ENCODE peak calls at places on chromosomes 5 and 9, in seven cellular contexts. C is astrocyte of the cerebellum; S is WTC11; U is left lung; A is stimulated activated CD4-positive, alpha-beta T cell treated with anti-CD3 and anti-CD28 coated beads, Interleukin-1b, Interleukin-23, amount 100 ng/mL, for 4 hours; Z is activated CD8-positive, alpha-beta memory T cell treated with anti-CD3 and anti-CD28 coated beads, Interleukin-2, amount 50 U/mL, for 4 hours; H is NCI-H510A treated with DMSO at 0.1 percent for 48 hours. T is an unnamed sample.

GRCh38 chr5:51373880-51374523 is 9.2 kb upstream of the ISL1 start:
- DNase-seq in C (no peak), A (no peak), U (no peak), S (no peak), Z (no peak), H (no peak), T (no peak)

GRCh38 chr5:115954144-115954543 is 8.1 kb upstream of the LVRN start:
- DNase-seq in S (no peak), Z (no peak), A (no peak), U (no peak), C (no peak), H (no peak), T (no peak)

GRCh38 chr5:95081500-95082355 is 203.2 kb downstream of the MCTP1 start:
- DNase-seq in Z (peak), A (peak), C (peak), U (peak), H (no peak), S (no peak), T (peak)

GRCh38 chr5:149817539-149817938 is 87.4 kb downstream of the PPARGC1B start:
- DNase-seq in Z (no peak), C (no peak), A (no peak), S (no peak), U (no peak), H (no peak), T (no peak)

GRCh38 chr5:27963050-27963783 is 924.8 kb upstream of the CDH9 start:
- DNase-seq in U (no peak), A (no peak), S (no peak), Z (no peak), C (no peak), H (no peak), T (no peak)

GRCh38 chr5:131810510-131811249 is 13.9 kb upstream of the FNIP1 start:
- DNase-seq in U (no peak), C (no peak), H (no peak), A (no peak), Z (no peak), S (peak), T (no peak)

GRCh38 chr5:77994943-77995342 is 218.8 kb upstream of the TBCA start:
- DNase-seq in C (no peak), Z (no peak), A (no peak), U (no peak), H (no peak), S (no peak), T (no peak)

GRCh38 chr5:122415481-122416120 is 103.6 kb downstream of the SNCAIP start:
- DNase-seq in H (peak), C (peak), S (peak), U (peak), A (no peak), Z (no peak), T (peak)

GRCh38 chr5:178119915-178120660 is 6.8 kb downstream of the N4BP3 start:
- DNase-seq in U (no peak), S (no peak), A (no peak), C (no peak), H (no peak), Z (no peak), T (no peak)

GRCh38 chr9:96173640-96174039 is 128.3 kb downstream of the HSD17B3 start:
- DNase-seq in U (no peak), S (no peak), A (no peak), Z (no peak), C (no peak), H (no peak), T (no peak)

GRCh38 chr5:172771439-172772111 is 580 bp upstream of the DUSP1 start:
- DNase-seq in S (no peak), U (no peak), Z (no peak), C (no peak), H (peak), A (no peak), T (peak)

GRCh38 chr5:141245250-141245717 is at the start of gene PCDHB15:
- DNase-seq in U (no peak), A (no peak), Z (no peak), C (no peak), H (no peak), S (peak), T (peak)

GRCh38 chr5:135702191-135702590 is 123.4 kb upstream of the CXCL14 start:
- DNase-seq in Z (no peak), H (no peak), U (no peak), A (no peak), S (no peak), C (no peak), T (no peak)

GRCh38 chr9:136201609-136202448 is 3.1 kb downstream of the LHX3 start:
- DNase-seq in Z (no peak), A (no peak), H (no peak), U (no peak), S (peak), C (no peak), T (no peak)

T was measured in globus pallidus.